ENCODE peak calls at places on chromosomes 3 and 15, in seven cellular contexts. S is H9, C is astrocyte, E is WERI-Rb-1, D is heart right ventricle, A is pancreas, F is brain microvascular endothelial cell. O is an unnamed sample.

GRCh38 chr3:58686847-58687246 is 20.3 kb upstream of the FAM3D start:
- DNase-seq in S (no peak), C (no peak), E (no peak), D (no peak), A (no peak), F (no peak), O (no peak)

GRCh38 chr15:96053039-96054021 is 277.2 kb upstream of the NR2F2 start:
- DNase-seq in S (peak; percentile 52), C (peak; percentile 4), E (no peak), D (peak; percentile 42), A (peak; percentile 85), F (no peak), O (no peak)

GRCh38 chr3:140529096-140529495 is 148.8 kb upstream of the TRIM42 start:
- DNase-seq in S (no peak), C (peak; percentile 99), E (no peak), D (no peak), A (no peak), F (peak; percentile 88), O (no peak)

GRCh38 chr3:121883507-121883906 is 10.7 kb upstream of the SLC15A2 start:
- DNase-seq in S (no peak), C (peak; percentile 14), E (peak; percentile 18), D (no peak), A (no peak), F (peak; percentile 5), O (no peak)

GRCh38 chr15:69554321-69554961 is 101.8 kb downstream of the RPLP1 start:
- DNase-seq in S (no peak), C (no peak), E (no peak), D (no peak), A (no peak), F (no peak), O (no peak)

GRCh38 chr3:150078983-150079739 is 108.5 kb upstream of the PFN2 start:
- DNase-seq in S (no peak), C (peak; percentile 97), E (no peak), D (no peak), A (no peak), F (peak; percentile 94), O (no peak)

GRCh38 chr3:117035785-117036184 is 326.2 kb downstream of the TUSC7 start:
- DNase-seq in S (peak; percentile 47), C (no peak), E (no peak), D (no peak), A (no peak), F (no peak), O (no peak)

GRCh38 chr3:187062526-187063177 is 76.6 kb downstream of the RPL39L start:
- DNase-seq in S (no peak), C (peak; percentile 73), E (no peak), D (no peak), A (no peak), F (peak; percentile 44), O (no peak)

GRCh38 chr3:134810850-134811249 is 15.8 kb downstream of the EPHB1 start:
- DNase-seq in S (peak; percentile 50), C (no peak), E (no peak), D (no peak), A (no peak), F (no peak), O (no peak)

GRCh38 chr3:175075269-175075668 is 216.1 kb downstream of the NAALADL2 start:
- DNase-seq in S (no peak), C (peak; percentile 13), E (no peak), D (no peak), A (no peak), F (no peak), O (no peak)

GRCh38 chr15:100078511-100079220 is 263.1 kb downstream of the ADAMTS17 start:
- DNase-seq in S (no peak), C (peak; percentile 61), E (no peak), D (no peak), A (no peak), F (no peak), O (no peak)

GRCh38 chr15:74799843-74800558 is 12.6 kb upstream of the LMAN1L start:
- DNase-seq in S (peak; percentile 86), C (no peak), E (peak; percentile 76), D (peak; percentile 72), A (peak; percentile 89), F (peak; percentile 46), O (peak; percentile 81)

GRCh38 chr3:72892870-72893269 is 5.0 kb downstream of the GXYLT2 start:
- DNase-seq in S (peak; percentile 77), C (no peak), E (peak; percentile 24), D (no peak), A (no peak), F (no peak), O (no peak)

GRCh38 chr15:97235285-97235985 is 725.1 kb upstream of the ARRDC4 start:
- DNase-seq in S (peak; percentile 52), C (peak; percentile 9), E (peak; percentile 31), D (peak; percentile 44), A (peak; percentile 65), F (peak; percentile 51), O (peak; percentile 4)

GRCh38 chr3:51819709-51820406 is 40.8 kb upstream of the IQCF6 start:
- DNase-seq in S (peak; percentile 85), C (no peak), E (peak; percentile 36), D (no peak), A (no peak), F (no peak), O (no peak)

GRCh38 chr3:53815651-53816050 is 30.6 kb downstream of the CHDH start:
- DNase-seq in S (no peak), C (no peak), E (no peak), D (no peak), A (no peak), F (no peak), O (no peak)

GRCh38 chr3:177772908-177773557 is 575.8 kb upstream of the TBL1XR1 start:
- DNase-seq in S (no peak), C (no peak), E (no peak), D (peak; percentile 22), A (no peak), F (no peak), O (no peak)

GRCh38 chr3:106969596-106969995 is 407.6 kb upstream of the CCDC54 start:
- DNase-seq in S (no peak), C (no peak), E (no peak), D (no peak), A (no peak), F (no peak), O (no peak)

GRCh38 chr3:160400631-160401150 is 1.2 kb downstream of the SMC4 start:
- DNase-seq in S (no peak), C (no peak), E (peak; percentile 19), D (peak; percentile 9), A (peak; percentile 82), F (no peak), O (no peak)

GRCh38 chr3:189395825-189396224 is 224.1 kb downstream of the TPRG1 start:
- DNase-seq in S (no peak), C (no peak), E (no peak), D (no peak), A (no peak), F (no peak), O (no peak)

GRCh38 chr3:130345487-130346079 is at the start of gene COL6A5:
- DNase-seq in S (peak; percentile 61), C (no peak), E (no peak), D (peak; percentile 4), A (peak; percentile 28), F (no peak), O (no peak)

GRCh38 chr3:66938338-66938963 is 59.7 kb upstream of the KBTBD8 start:
- DNase-seq in S (peak; percentile 69), C (peak; percentile 27), E (peak; percentile 48), D (peak; percentile 17), A (no peak), F (peak; percentile 67), O (no peak)

GRCh38 chr15:98177950-98178848 is 217.7 kb downstream of the ARRDC4 start:
- DNase-seq in S (peak; percentile 73), C (peak; percentile 50), E (peak; percentile 9), D (peak; percentile 36), A (no peak), F (peak; percentile 65), O (no peak)

GRCh38 chr3:123853686-123854372 is 30.3 kb downstream of the MYLK start:
- DNase-seq in S (no peak), C (no peak), E (no peak), D (no peak), A (no peak), F (no peak), O (no peak)

GRCh38 chr15:32721594-32721993 is 3.8 kb downstream of the GREM1 start:
- DNase-seq in S (no peak), C (peak; percentile 70), E (no peak), D (no peak), A (no peak), F (no peak), O (no peak)

GRCh38 chr15:32718082-32718821 is 448 bp downstream of the GREM1 start:
- DNase-seq in S (peak; percentile 49), C (no peak), E (peak; percentile 16), D (no peak), A (peak; percentile 69), F (no peak), O (no peak)

GRCh38 chr15:32716960-32717289 is 879 bp upstream of the GREM1 start:
- DNase-seq in S (no peak), C (no peak), E (no peak), D (no peak), A (no peak), F (no peak), O (no peak)

GRCh38 chr15:32717290-32718081 is at the start of gene GREM1:
- DNase-seq in S (peak; percentile 55), C (peak; percentile 48), E (peak; percentile 8), D (no peak), A (peak; percentile 65), F (peak; percentile 48), O (no peak)

GRCh38 chr15:32718822-32719716 is 1.3 kb downstream of the GREM1 start:
- DNase-seq in S (peak; percentile 48), C (no peak), E (peak; percentile 14), D (no peak), A (peak; percentile 76), F (no peak), O (no peak)
- H3K27me3 ChIP-seq in S (peaks cover 50% of the 10 kb centered on the region), C (no peaks in the 10 kb centered on the region), E (peaks cover 24% of the 10 kb centered on the region), D (peaks cover 96% of the 10 kb centered on the region), A (peaks cover 20% of the 10 kb centered on the region), F (no peaks in the 10 kb centered on the region), O (peaks cover 62% of the 10 kb centered on the region)

DNA sequence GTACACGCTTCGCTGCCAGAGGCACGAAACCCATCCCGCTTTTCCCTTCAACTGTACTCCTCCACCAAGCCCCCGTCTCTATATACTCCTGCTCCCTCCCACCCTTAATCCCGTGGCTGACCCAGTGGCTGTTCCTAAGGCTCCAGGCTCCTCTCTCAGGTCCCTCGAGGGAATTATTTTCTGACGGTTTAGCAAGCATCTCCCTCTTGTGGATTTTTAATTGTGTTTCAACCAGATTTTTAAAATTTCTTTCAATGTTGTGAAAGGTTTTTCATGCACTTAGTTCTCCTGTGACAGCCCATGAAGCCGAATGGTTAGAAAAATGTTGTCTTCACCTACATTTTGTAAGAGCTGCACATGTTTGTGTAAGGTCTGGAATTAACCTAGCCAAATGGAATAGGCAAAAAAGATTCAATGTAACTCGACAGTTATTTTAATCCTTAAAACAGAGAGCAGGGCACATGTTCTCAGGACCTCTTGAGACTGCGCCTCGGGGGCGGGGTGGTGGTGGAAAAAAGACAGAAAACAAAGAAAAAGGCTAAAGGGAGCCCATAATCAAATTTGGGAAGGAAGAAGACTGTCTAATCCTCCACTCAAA is 569 bp upstream of the CSNK1G1 start:
- DNase-seq in S (no peak), C (peak; percentile 81), E (peak; percentile 81), D (no peak), A (no peak), F (peak; percentile 85), O (no peak)
- TF ChIP-seq CTCF in S (peak; percentile 44), C (peak; percentile 46), E (no peak), D (peak; percentile 56), A (no peak), F (peak; percentile 56), O (peak; percentile 34)

GRCh38 chr3:76679510-76679909 is 360.4 kb upstream of the ROBO2 start:
- DNase-seq in S (no peak), C (no peak), E (no peak), D (no peak), A (no peak), F (no peak), O (no peak)
- H3K27ac ChIP-seq in S (no peak overlapping the region), C (no peak overlapping the region), E (no peak overlapping the region), D (no peak overlapping the region), A (no peak overlapping the region), F (no peak overlapping the region), O (no peak overlapping the region)

GRCh38 chr15:40361640-40362039 is 3.6 kb downstream of the DISP2 start:
- DNase-seq in S (no peak), C (no peak), E (no peak), D (no peak), A (no peak), F (no peak), O (no peak)
- H3K27me3 ChIP-seq in S (peaks cover 3% of the 10 kb centered on the region), C (peaks cover 7% of the 10 kb centered on the region), E (no peaks in the 10 kb centered on the region), D (peaks cover 4% of the 10 kb centered on the region), A (no peaks in the 10 kb centered on the region), F (no peaks in the 10 kb centered on the region), O (no peaks in the 10 kb centered on the region)

O was measured in CD4-positive, alpha-beta T cell.